ENCODE peak calls at places on chromosomes 13 and 19, in five cellular contexts. W, M, H, U and L are unnamed samples.

GRCh38 chr19:33819875-33820781 is 23.5 kb downstream of the KCTD15 start:
- DNase-seq in U (no peak), H (peak; percentile 47), M (no peak), W (peak; percentile 54), L (no peak)

GRCh38 chr13:25249001-25249543 is 38.2 kb downstream of the MTMR6 start:
- DNase-seq in U (peak; percentile 22), W (no peak), M (no peak), H (no peak), L (peak; percentile 24)

GRCh38 chr13:37886879-37887278 is 17.3 kb upstream of the TRPC4 start:
- DNase-seq in W (no peak), U (no peak), H (no peak), M (no peak), L (no peak)

GRCh38 chr19:42292042-42292960 is 9.6 kb upstream of the PRR19 start:
- DNase-seq in M (no peak), W (peak; percentile 17), H (no peak), U (no peak), L (no peak)

GRCh38 chr19:29587518-29587986 is 18.5 kb upstream of the POP4 start:
- DNase-seq in W (no peak), M (peak; percentile 32), U (no peak), H (peak; percentile 70), L (peak; percentile 37)

GRCh38 chr19:49010453-49010852 is 6.4 kb downstream of the LHB start:
- DNase-seq in H (no peak), U (no peak), W (no peak), M (no peak), L (no peak)

GRCh38 chr13:99065250-99066015 is 87.6 kb upstream of the DOCK9 start:
- DNase-seq in H (no peak), U (no peak), M (no peak), W (no peak), L (no peak)

GRCh38 chr13:50244913-50245574 is 229.8 kb downstream of the KCNRG start:
- DNase-seq in M (no peak), U (no peak), W (no peak), H (peak; percentile 44), L (peak; percentile 68)

GRCh38 chr13:110869805-110870706 is 44.8 kb downstream of the ANKRD10 start:
- DNase-seq in M (no peak), H (peak; percentile 15), W (peak; percentile 95), U (peak; percentile 99), L (no peak)

GRCh38 chr19:35518313-35518712 is 4.9 kb upstream of the DMKN start:
- DNase-seq in H (no peak), M (no peak), U (peak; percentile 83), W (no peak), L (no peak)

GRCh38 chr13:106986033-106986484 is 418.1 kb upstream of the ARGLU1 start:
- DNase-seq in M (no peak), U (no peak), H (no peak), W (no peak), L (no peak)

GRCh38 chr19:6551607-6552450 is 21.0 kb downstream of the TNFSF9 start:
- DNase-seq in U (no peak), H (peak; percentile 41), W (no peak), M (peak; percentile 49), L (no peak)